ENCODE peak calls at places on chromosome 5, in four cellular contexts. A is mucosa of gallbladder; S is lower leg skin; Y is stimulated activated CD8-positive, alpha-beta memory T cell treated with anti-CD3 and anti-CD28 coated beads, Interleukin-7, amount 100 ng/mL, for 1 hour. Q is an unnamed sample.

GRCh38 chr5:150529555-150529954 is 21.6 kb downstream of the NDST1 start:
- DNase-seq in A (no peak), S (no peak), Y (no peak), Q (no peak)

GRCh38 chr5:40984884-40985283 is 75.6 kb downstream of the C7 start:
- DNase-seq in A (no peak), S (no peak), Y (no peak), Q (no peak)

GRCh38 chr5:141617682-141618029 is 1.1 kb downstream of the DIAPH1 start:
- DNase-seq in A (no peak), S (no peak), Y (no peak), Q (no peak)

GRCh38 chr5:84383816-84384603 is 670 bp downstream of the EDIL3 start:
- DNase-seq in A (no peak), S (no peak), Y (no peak), Q (peak; percentile 53)

GRCh38 chr5:180639743-180640300 is 9.6 kb downstream of the FLT4 start:
- DNase-seq in A (no peak), S (no peak), Y (no peak), Q (peak; percentile 70)

GRCh38 chr5:139974661-139975060 is 68.4 kb downstream of the NRG2 start:
- DNase-seq in A (no peak), S (no peak), Y (no peak), Q (no peak)

GRCh38 chr5:169162407-169162806 is 138.5 kb downstream of the SLIT3 start:
- DNase-seq in A (no peak), S (no peak), Y (no peak), Q (no peak)

GRCh38 chr5:14038341-14038959 is 94.0 kb upstream of the DNAH5 start:
- DNase-seq in A (no peak), S (no peak), Y (no peak), Q (no peak)

GRCh38 chr5:66246621-66247020 is 102.5 kb downstream of the SREK1 start:
- DNase-seq in A (no peak), S (no peak), Y (no peak), Q (no peak)

GRCh38 chr5:58325950-58326500 is 133.9 kb downstream of the PLK2 start:
- DNase-seq in A (no peak), S (no peak), Y (no peak), Q (no peak)

GRCh38 chr5:542693-543311 is 18.6 kb upstream of the SLC9A3 start:
- DNase-seq in A (no peak), S (no peak), Y (no peak), Q (peak; percentile 52)

GRCh38 chr5:173231996-173232498 is 3.0 kb downstream of the NKX2-5 start:
- DNase-seq in A (no peak), S (no peak), Y (no peak), Q (no peak)

GRCh38 chr5:124702442-124703024 is 43.9 kb downstream of the ZNF608 start:
- DNase-seq in A (no peak), S (no peak), Y (no peak), Q (no peak)

GRCh38 chr5:149367972-149368645 is 10.3 kb downstream of the PCYOX1L start:
- DNase-seq in A (no peak), S (no peak), Y (no peak), Q (no peak)

GRCh38 chr5:69271376-69271775 is 36.7 kb downstream of the CDK7 start:
- DNase-seq in A (no peak), S (no peak), Y (no peak), Q (no peak)

GRCh38 chr5:179451813-179452196 is 98.5 kb upstream of the RUFY1 start:
- DNase-seq in A (no peak), S (no peak), Y (no peak), Q (no peak)

GRCh38 chr5:52808316-52808901 is 20.7 kb downstream of the ITGA1 start:
- DNase-seq in A (no peak), S (no peak), Y (no peak), Q (no peak)

GRCh38 chr5:150931368-150931965 is 26.7 kb upstream of the ZNF300 start:
- DNase-seq in A (no peak), S (no peak), Y (no peak), Q (no peak)

GRCh38 chr5:142016576-142016975 is 3.7 kb upstream of the GNPDA1 start:
- DNase-seq in A (no peak), S (no peak), Y (no peak), Q (no peak)

GRCh38 chr5:74075900-74076484 is 450.0 kb downstream of the ARHGEF28 start:
- DNase-seq in A (no peak), S (no peak), Y (no peak), Q (no peak)

GRCh38 chr5:178115136-178115834 is 2.0 kb downstream of the N4BP3 start:
- DNase-seq in A (no peak), S (no peak), Y (no peak), Q (no peak)

GRCh38 chr5:124760608-124761390 is 14.4 kb upstream of the ZNF608 start:
- DNase-seq in A (no peak), S (no peak), Y (no peak), Q (no peak)